ENCODE peak calls at places on chromosomes 1 and 21, in eight cellular contexts. I is GM10248; R is stimulated activated CD4-positive, alpha-beta T cell treated with anti-CD3 and anti-CD28 coated beads, Interleukin-2, amount 100 ng/mL, for 48 hours; F is T-helper 22 cell; E is astrocyte of the spinal cord; N is brain microvascular endothelial cell; W is NCI-H510A treated with DMSO at 0.1 percent for 48 hours; V is GOT3. U is an unnamed sample.

GRCh38 chr1:230281531-230281930 is 144.6 kb downstream of the PGBD5 start:
- DNase-seq in W (no peak), I (no peak), F (no peak), N (no peak), V (no peak), R (no peak), E (no peak), U (no peak)

GRCh38 chr1:230167419-230167852 is 100.4 kb downstream of the GALNT2 start:
- DNase-seq in N (peak; percentile 28), R (peak; percentile 26), F (peak; percentile 9), E (peak; percentile 59), W (peak; percentile 30), V (no peak), I (peak; percentile 65), U (no peak)

GRCh38 chr1:168531605-168532345 is 12.0 kb downstream of the XCL2 start:
- DNase-seq in F (no peak), W (no peak), E (no peak), R (no peak), V (no peak), N (no peak), I (no peak), U (no peak)

GRCh38 chr1:63368131-63368530 is 704 bp downstream of the ALG6 start:
- DNase-seq in F (no peak), E (no peak), I (peak; percentile 30), R (no peak), N (no peak), V (no peak), W (no peak), U (no peak)

GRCh38 chr1:204410764-204411450 is 710 bp downstream of the PPP1R15B start:
- DNase-seq in F (no peak), V (no peak), W (no peak), I (peak; percentile 46), N (peak; percentile 40), R (peak; percentile 24), E (peak; percentile 58), U (no peak)

GRCh38 chr21:45147473-45148315 is 73.3 kb downstream of the ADARB1 start:
- DNase-seq in E (no peak), I (no peak), R (no peak), V (no peak), N (no peak), F (no peak), W (no peak), U (no peak)

GRCh38 chr1:9262587-9262986 is 28.0 kb downstream of the H6PD start:
- DNase-seq in E (no peak), F (no peak), I (no peak), V (no peak), R (no peak), W (peak; percentile 43), N (no peak), U (no peak)

GRCh38 chr1:156471496-156472490 is 28.8 kb downstream of the MEF2D start:
- DNase-seq in W (peak; percentile 98), I (no peak), E (no peak), V (no peak), R (no peak), F (no peak), N (no peak), U (peak; percentile 63)

GRCh38 chr1:179217943-179218507 is 11.5 kb downstream of the ABL2 start:
- DNase-seq in R (no peak), E (peak; percentile 25), N (no peak), I (no peak), W (no peak), V (no peak), F (no peak), U (no peak)

GRCh38 chr1:44354268-44354839 is 703 bp downstream of the ERI3 start:
- DNase-seq in F (no peak), N (peak; percentile 11), E (peak; percentile 8), V (no peak), R (no peak), I (no peak), W (peak; percentile 76), U (no peak)

GRCh38 chr1:93675931-93676330 is 5.7 kb downstream of the BCAR3 start:
- DNase-seq in I (no peak), N (no peak), R (no peak), F (no peak), E (no peak), W (no peak), V (no peak), U (no peak)

GRCh38 chr21:41966341-41966833 is 12.6 kb upstream of the C2CD2 start:
- DNase-seq in W (no peak), I (no peak), N (no peak), R (no peak), V (peak; percentile 16), F (no peak), E (no peak), U (no peak)

GRCh38 chr1:155003766-155004351 is 1.3 kb downstream of the ZBTB7B start:
- DNase-seq in E (peak; percentile 35), R (no peak), V (no peak), W (no peak), F (no peak), N (no peak), I (no peak), U (no peak)

GRCh38 chr1:245687636-245688535 is 533.1 kb downstream of the KIF26B start:
- DNase-seq in I (no peak), N (no peak), E (peak; percentile 29), F (no peak), W (no peak), V (no peak), R (no peak), U (no peak)

GRCh38 chr1:245260116-245260882 is 105.5 kb downstream of the KIF26B start:
- DNase-seq in E (no peak), N (no peak), F (no peak), V (no peak), R (no peak), W (no peak), I (no peak), U (no peak)

GRCh38 chr1:184827600-184828368 is 73.1 kb upstream of the EDEM3 start:
- DNase-seq in R (no peak), V (no peak), N (peak; percentile 64), E (peak; percentile 80), F (no peak), W (no peak), I (no peak), U (no peak)